ENCODE peak calls at places on chromosomes 4 and X, in four cellular contexts. P, I, Q and F are unnamed samples.

GRCh38 chrX:153969125-153969903 is 2.3 kb downstream of the HCFC1 start:
- DNase-seq in P (no peak), I (no peak), Q (no peak), F (no peak)

GRCh38 chr4:105198541-105198940 is 51.9 kb downstream of the TET2 start:
- DNase-seq in P (no peak), I (no peak), Q (no peak), F (no peak)

GRCh38 chr4:177079327-177079726 is 230.3 kb upstream of the NEIL3 start:
- DNase-seq in P (no peak), I (no peak), Q (no peak), F (peak; percentile 10)

GRCh38 chrX:791479-792034 is 161.0 kb downstream of the SHOX start:
- DNase-seq in P (no peak), I (no peak), Q (no peak), F (no peak)

GRCh38 chr4:1086011-1086410 is 27.4 kb downstream of the RNF212 start:
- DNase-seq in P (no peak), I (no peak), Q (no peak), F (no peak)

GRCh38 chrX:30649859-30650258 is 3.4 kb upstream of the GK start:
- DNase-seq in P (peak; percentile 94), I (no peak), Q (no peak), F (no peak)

GRCh38 chr4:72063726-72064125 is 31.9 kb downstream of the NPFFR2 start:
- DNase-seq in P (no peak), I (no peak), Q (no peak), F (no peak)

GRCh38 chr4:15729910-15730533 is 27.2 kb downstream of the BST1 start:
- DNase-seq in P (peak; percentile 45), I (peak; percentile 59), Q (peak; percentile 2), F (peak; percentile 63)

GRCh38 chr4:110620352-110621327 is 2.2 kb downstream of the PITX2 start:
- DNase-seq in P (no peak), I (no peak), Q (no peak), F (no peak)

GRCh38 chr4:53991821-53992220 is 72.6 kb downstream of the CHIC2 start:
- DNase-seq in P (no peak), I (no peak), Q (no peak), F (no peak)

GRCh38 chr4:84403656-84404055 is 95.4 kb downstream of the NKX6-1 start:
- DNase-seq in P (no peak), I (no peak), Q (no peak), F (no peak)

GRCh38 chr4:34046580-34046979 is 2197.7 kb downstream of the ARAP2 start:
- DNase-seq in P (no peak), I (no peak), Q (no peak), F (no peak)

GRCh38 chr4:81215936-81216335 is 914 bp upstream of the PRKG2 start:
- DNase-seq in P (no peak), I (no peak), Q (no peak), F (no peak)

GRCh38 chrX:133151320-133151719 is 54.4 kb upstream of the USP26 start:
- DNase-seq in P (peak; percentile 8), I (no peak), Q (no peak), F (no peak)

GRCh38 chrX:149495573-149496071 is 9.5 kb downstream of the IDS start:
- DNase-seq in P (peak; percentile 44), I (no peak), Q (no peak), F (no peak)

GRCh38 chrX:55522577-55523254 is 33.1 kb upstream of the USP51 start:
- DNase-seq in P (no peak), I (no peak), Q (no peak), F (no peak)

GRCh38 chr4:73731968-73732610 is 8.3 kb upstream of the CXCL8 start:
- DNase-seq in P (no peak), I (no peak), Q (no peak), F (no peak)

GRCh38 chr4:185801471-185801870 is 10.5 kb downstream of the SORBS2 start:
- DNase-seq in P (no peak), I (no peak), Q (no peak), F (no peak)

GRCh38 chr4:119646347-119647071 is 17.9 kb upstream of the PDE5A start:
- DNase-seq in P (no peak), I (no peak), Q (no peak), F (no peak)

GRCh38 chr4:145044341-145044740 is 53.7 kb downstream of the ANAPC10 start:
- DNase-seq in P (no peak), I (no peak), Q (no peak), F (no peak)

GRCh38 chr4:81684357-81684756 is 212.7 kb upstream of the RASGEF1B start:
- DNase-seq in P (no peak), I (no peak), Q (no peak), F (no peak)

GRCh38 chr4:24604558-24605214 is 20.3 kb upstream of the DHX15 start:
- DNase-seq in P (no peak), I (no peak), Q (no peak), F (no peak)

GRCh38 chr4:156475322-156475721 is 496.3 kb downstream of the PDGFC start:
- DNase-seq in P (peak; percentile 15), I (no peak), Q (no peak), F (peak; percentile 18)

GRCh38 chrX:45846328-45846727 is 645.7 kb upstream of the DIPK2B start:
- DNase-seq in P (no peak), I (no peak), Q (no peak), F (no peak)

GRCh38 chr4:7422098-7422897 is 12.4 kb downstream of the PSAPL1 start:
- DNase-seq in P (no peak), I (no peak), Q (no peak), F (no peak)

GRCh38 chrX:114650351-114650750 is 66.5 kb downstream of the HTR2C start:
- DNase-seq in P (no peak), I (no peak), Q (no peak), F (no peak)

GRCh38 chr4:20283039-20283438 is 31.3 kb downstream of the SLIT2 start:
- DNase-seq in P (no peak), I (no peak), Q (no peak), F (no peak)

GRCh38 chr4:52641853-52642563 is 17.1 kb downstream of the USP46 start:
- DNase-seq in P (no peak), I (no peak), Q (peak; percentile 67), F (no peak)

GRCh38 chr4:184534511-184535391 is 60.4 kb upstream of the IRF2 start:
- DNase-seq in P (peak; percentile 43), I (no peak), Q (peak; percentile 76), F (no peak)

GRCh38 chr4:186946682-186947294 is 223.1 kb upstream of the FAT1 start:
- DNase-seq in P (peak; percentile 78), I (peak; percentile 32), Q (no peak), F (peak; percentile 25)

GRCh38 chr4:157075811-157076577 is at the start of gene GLRB:
- DNase-seq in P (no peak), I (no peak), Q (no peak), F (peak; percentile 69)

GRCh38 chr4:67035986-67036385 is 509.3 kb downstream of the CENPC start:
- DNase-seq in P (no peak), I (no peak), Q (no peak), F (no peak)

GRCh38 chrX:124209792-124210576 is 122.5 kb upstream of the TEX13D start:
- DNase-seq in P (no peak), I (no peak), Q (no peak), F (no peak)

DNA sequence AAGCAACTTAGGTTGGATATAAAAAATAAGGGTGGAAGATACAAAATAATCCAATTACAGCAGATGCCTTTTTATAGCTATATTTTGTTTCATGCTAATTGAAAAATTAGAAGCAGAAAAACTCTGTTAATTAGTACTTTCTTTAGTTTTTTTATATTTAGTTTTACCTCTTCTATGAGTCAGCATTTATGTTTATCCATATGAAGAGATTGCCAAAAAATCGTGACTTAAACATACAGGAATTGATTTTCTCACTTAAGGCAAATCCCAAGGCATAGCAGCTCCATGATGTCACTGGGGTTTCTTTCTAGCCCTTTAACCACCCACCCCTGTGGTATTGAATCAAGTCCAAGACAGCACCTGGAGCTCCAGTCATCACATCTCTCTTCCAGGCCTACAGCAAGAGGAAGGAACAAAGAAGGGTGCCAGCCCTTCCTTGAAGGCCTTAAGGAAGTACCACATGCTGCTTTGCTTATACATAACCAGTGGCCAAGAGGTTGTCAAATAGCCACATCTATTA is 365.8 kb upstream of the TENM3 start:
- DNase-seq in P (no peak), I (no peak), Q (no peak), F (no peak)
- TF ChIP-seq BHLHE40 in P (no peak), I (no peak), Q (no peak), F (no peak)

GRCh38 chr4:154086247-154086646 is 297.4 kb upstream of the SFRP2 start:
- DNase-seq in P (no peak), I (no peak), Q (no peak), F (no peak)

GRCh38 chr4:154084864-154085263 is 296.0 kb upstream of the SFRP2 start:
- DNase-seq in P (no peak), I (no peak), Q (no peak), F (no peak)

GRCh38 chr4:154082760-154083530 is 294.1 kb upstream of the SFRP2 start:
- DNase-seq in P (no peak), I (peak; percentile 20), Q (no peak), F (peak; percentile 42)

DNA sequence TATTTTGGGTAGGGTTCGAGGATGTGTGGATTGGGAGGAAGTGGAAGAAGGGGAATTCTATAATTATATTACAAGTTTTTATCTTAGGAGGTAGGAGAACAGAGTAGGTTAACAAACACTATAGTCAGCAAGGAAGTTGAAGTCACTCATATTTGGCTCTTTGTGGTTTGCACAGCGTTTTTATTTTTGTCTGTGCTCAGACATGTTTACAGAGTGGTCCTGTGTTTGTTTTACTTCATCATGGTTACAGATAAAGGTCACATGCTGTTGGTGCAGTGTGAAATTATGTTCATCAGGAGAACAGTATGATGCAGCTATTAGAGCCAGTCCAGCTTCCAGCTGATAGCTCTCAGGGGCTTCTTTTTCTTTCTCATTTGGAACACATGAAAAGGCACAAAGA is 299.9 kb upstream of the SFRP2 start:
- DNase-seq in P (no peak), I (no peak), Q (no peak), F (no peak)
- TF ChIP-seq FOXM1 in P (no peak), I (no peak), Q (no peak), F (no peak)

GRCh38 chr4:112181358-112182000 is 36.2 kb downstream of the FAM241A start:
- DNase-seq in P (no peak), I (no peak), Q (no peak), F (no peak)
- TF ChIP-seq BHLHE40 in P (no peak), I (no peak), Q (no peak), F (no peak)

DNA sequence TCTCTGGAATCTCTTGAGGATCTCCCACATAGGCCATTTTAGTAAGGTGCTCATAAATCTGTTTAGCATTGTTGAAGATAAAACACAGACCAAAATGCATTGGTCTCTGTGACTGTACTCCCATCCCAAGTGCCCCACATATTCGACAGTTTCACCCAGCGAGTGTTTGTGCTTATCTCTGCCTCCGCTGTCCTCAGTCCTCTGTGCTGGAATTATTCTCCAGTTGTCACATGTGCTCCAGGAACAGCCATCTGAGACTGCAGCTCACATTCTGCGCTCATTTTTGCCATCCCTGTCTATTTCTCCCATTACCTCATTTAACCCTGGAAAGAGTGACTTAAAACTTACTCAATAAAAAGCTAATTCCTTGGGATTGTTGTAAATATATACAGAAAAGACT is 27.6 kb upstream of the DCHS2 start:
- DNase-seq in P (no peak), I (no peak), Q (no peak), F (no peak)
- TF ChIP-seq FOXM1 in P (no peak), I (no peak), Q (no peak), F (no peak)

DNA sequence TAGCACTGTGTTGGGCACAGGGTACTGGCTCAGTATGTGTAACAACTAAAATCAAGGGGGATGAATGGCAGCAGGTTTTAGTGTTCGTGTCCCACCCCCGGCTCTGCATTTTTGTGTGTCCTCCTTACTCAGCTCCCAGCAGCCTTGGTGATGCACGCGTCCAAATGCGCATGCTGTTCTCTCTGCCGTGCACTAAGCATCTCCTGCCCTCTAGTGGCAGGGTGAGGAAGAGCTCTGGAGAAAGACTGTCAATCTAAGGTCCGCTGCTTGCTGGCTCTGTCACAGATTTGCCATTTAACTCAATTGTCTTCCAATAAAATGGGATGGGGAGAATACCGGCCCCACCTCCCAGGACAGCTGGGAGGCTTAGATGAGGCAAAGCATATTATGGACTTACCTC is 61.4 kb downstream of the WFS1 start:
- DNase-seq in P (peak; percentile 66), I (peak; percentile 59), Q (no peak), F (peak; percentile 55)
- TF ChIP-seq BHLHE40 in P (no peak), I (no peak), Q (no peak), F (no peak)